ENCODE peak calls at places on chromosomes 5 and 9, in eight cellular contexts. K, R, Q, N, A, Y, G and J are unnamed samples.

GRCh38 chr5:139068060-139068459 is 130.1 kb downstream of the SIL1 start:
- DNase-seq in N (no peak), R (no peak), K (no peak), G (no peak), A (no peak), Y (no peak), Q (no peak), J (no peak)

GRCh38 chr5:31726952-31727351 is 88.0 kb downstream of the PDZD2 start:
- DNase-seq in A (no peak), G (no peak), N (no peak), Q (no peak), K (no peak), Y (no peak), R (no peak), J (no peak)

GRCh38 chr9:98328141-98328540 is 72.7 kb upstream of the TBC1D2 start:
- DNase-seq in G (no peak), K (no peak), A (no peak), Q (no peak), Y (no peak), R (no peak), N (no peak), J (no peak)

GRCh38 chr9:96294146-96294545 is 7.8 kb downstream of the HSD17B3 start:
- DNase-seq in N (no peak), A (no peak), G (no peak), R (peak; percentile 17), Q (no peak), Y (no peak), K (no peak), J (no peak)

GRCh38 chr5:56812110-56812509 is 3.2 kb upstream of the MAP3K1 start:
- DNase-seq in N (peak; percentile 29), G (no peak), Q (no peak), K (no peak), Y (peak; percentile 18), A (no peak), R (no peak), J (no peak)

GRCh38 chr5:100840769-100841168 is 62.3 kb downstream of the ST8SIA4 start:
- DNase-seq in K (no peak), A (no peak), Q (no peak), Y (peak; percentile 2), N (no peak), G (peak; percentile 48), R (no peak), J (no peak)

GRCh38 chr5:150134198-150134588 is 21.5 kb downstream of the PDGFRB start:
- DNase-seq in Y (no peak), G (no peak), K (no peak), N (no peak), A (no peak), R (no peak), Q (no peak), J (no peak)

GRCh38 chr5:168874713-168875380 is 295.7 kb upstream of the PANK3 start:
- DNase-seq in Q (no peak), A (no peak), K (no peak), Y (peak; percentile 15), R (peak; percentile 34), N (peak; percentile 5), G (no peak), J (peak; percentile 14)

GRCh38 chr9:106482733-106483132 is 380.2 kb upstream of the ZNF462 start:
- DNase-seq in Y (no peak), A (no peak), K (no peak), R (peak; percentile 21), G (peak; percentile 37), N (no peak), Q (no peak), J (peak; percentile 12)

GRCh38 chr5:17282283-17283120 is 65.1 kb downstream of the BASP1 start:
- DNase-seq in Q (no peak), K (peak; percentile 6), Y (peak; percentile 57), A (no peak), G (peak; percentile 94), R (no peak), N (no peak), J (no peak)

GRCh38 chr5:130605200-130605599 is 559.9 kb downstream of the HINT1 start:
- DNase-seq in Q (no peak), R (no peak), Y (no peak), K (no peak), G (no peak), A (no peak), N (no peak), J (peak; percentile 5)

GRCh38 chr9:4796988-4797956 is 4.5 kb downstream of the RCL1 start:
- DNase-seq in K (peak; percentile 48), Y (peak; percentile 64), A (no peak), R (peak; percentile 55), N (peak; percentile 43), Q (no peak), G (peak; percentile 52), J (peak; percentile 62)

GRCh38 chr5:149962040-149962439 is 1.5 kb downstream of the SLC26A2 start:
- DNase-seq in R (peak; percentile 80), A (no peak), Y (peak; percentile 83), K (peak; percentile 78), Q (no peak), N (peak; percentile 68), G (peak; percentile 13), J (peak; percentile 83)

GRCh38 chr9:97425992-97426336 is 14.1 kb downstream of the TDRD7 start:
- DNase-seq in R (no peak), G (no peak), K (no peak), A (no peak), N (peak; percentile 36), Q (no peak), Y (no peak), J (no peak)

GRCh38 chr5:127906562-127907204 is 176.9 kb upstream of the SLC12A2 start:
- DNase-seq in G (peak; percentile 9), A (no peak), R (no peak), N (no peak), Q (no peak), K (no peak), Y (no peak), J (no peak)

GRCh38 chr5:127910307-127910956 is 173.1 kb upstream of the SLC12A2 start:
- DNase-seq in R (no peak), G (no peak), Y (no peak), Q (no peak), N (no peak), K (no peak), A (no peak), J (peak; percentile 25)

GRCh38 chr5:127907907-127908306 is 175.7 kb upstream of the SLC12A2 start:
- DNase-seq in N (no peak), R (no peak), A (no peak), G (no peak), Y (no peak), K (no peak), Q (no peak), J (no peak)

GRCh38 chr5:127909821-127910220 is 173.7 kb upstream of the SLC12A2 start:
- DNase-seq in K (no peak), A (no peak), R (no peak), Y (no peak), Q (no peak), N (no peak), G (no peak), J (no peak)

DNA sequence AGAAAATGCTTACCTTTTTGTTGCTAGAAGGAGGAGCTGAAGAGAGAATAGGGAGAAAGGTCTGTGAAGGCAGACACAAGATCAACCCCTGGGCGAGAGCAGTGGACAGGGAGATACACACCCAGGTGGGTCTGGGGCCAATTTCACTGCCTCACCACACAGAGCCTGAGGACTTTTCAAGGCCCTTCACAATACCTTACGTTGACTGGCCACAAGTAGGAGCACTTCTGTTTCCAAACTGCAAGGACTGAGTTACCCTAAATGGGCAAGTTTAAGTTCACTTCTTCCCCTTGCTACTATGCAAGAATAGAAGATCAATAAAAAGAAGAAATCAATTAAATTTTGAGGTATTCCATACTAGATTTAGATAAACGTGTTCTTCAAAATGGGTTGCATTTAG is 174.5 kb upstream of the SLC12A2 start:
- DNase-seq in Y (peak; percentile 83), A (no peak), Q (no peak), N (peak; percentile 55), R (peak; percentile 75), K (peak; percentile 65), G (peak; percentile 71), J (peak; percentile 75)
- TF ChIP-seq CTCF in Y (peak; percentile 87), A (no peak), Q (no peak), N (peak; percentile 50), R (peak; percentile 76), K (peak; percentile 73), G (peak; percentile 64), J (peak; percentile 81)

GRCh38 chr5:159206368-159206767 is 3.0 kb downstream of the RNF145 start:
- DNase-seq in K (no peak), R (no peak), A (no peak), N (peak; percentile 7), G (no peak), Y (no peak), Q (no peak), J (no peak)

GRCh38 chr5:159207222-159207615 is 2.1 kb downstream of the RNF145 start:
- DNase-seq in G (no peak), N (no peak), K (no peak), Y (no peak), Q (no peak), A (no peak), R (no peak), J (no peak)

GRCh38 chr5:159208508-159209437 is 580 bp downstream of the RNF145 start:
- DNase-seq in R (peak; percentile 49), G (peak; percentile 38), Q (peak; percentile 46), Y (no peak), N (peak; percentile 28), A (peak; percentile 64), K (peak; percentile 46), J (peak; percentile 46)

GRCh38 chr5:159207616-159208507 is 1.5 kb downstream of the RNF145 start:
- DNase-seq in R (peak; percentile 85), Q (peak; percentile 61), A (peak; percentile 77), K (peak; percentile 75), G (peak; percentile 88), Y (peak; percentile 79), N (peak; percentile 78), J (peak; percentile 79)

GRCh38 chr5:159206818-159207217 is 2.5 kb downstream of the RNF145 start:
- DNase-seq in K (no peak), A (no peak), Y (no peak), G (no peak), N (no peak), R (no peak), Q (no peak), J (no peak)
- H3K4me3 ChIP-seq in K (peak overlapping the region; percentile 89), A (peak overlapping the region; percentile 84), Y (peak overlapping the region; percentile 88), G (peak overlapping the region; percentile 70), N (peak overlapping the region; percentile 83), R (peak overlapping the region; percentile 100), Q (no peak overlapping the region), J (peak overlapping the region; percentile 80)

GRCh38 chr9:113581865-113582697 is 118.6 kb downstream of the RGS3 start:
- DNase-seq in R (no peak), K (peak; percentile 68), Y (peak; percentile 85), Q (peak; percentile 67), N (peak; percentile 84), G (peak; percentile 99), A (peak; percentile 76), J (peak; percentile 18)
- TF ChIP-seq CTCF in R (no peak), K (peak; percentile 21), Y (peak; percentile 54), Q (no peak), N (peak; percentile 47), G (peak; percentile 64), A (peak; percentile 41), J (no peak)

DNA sequence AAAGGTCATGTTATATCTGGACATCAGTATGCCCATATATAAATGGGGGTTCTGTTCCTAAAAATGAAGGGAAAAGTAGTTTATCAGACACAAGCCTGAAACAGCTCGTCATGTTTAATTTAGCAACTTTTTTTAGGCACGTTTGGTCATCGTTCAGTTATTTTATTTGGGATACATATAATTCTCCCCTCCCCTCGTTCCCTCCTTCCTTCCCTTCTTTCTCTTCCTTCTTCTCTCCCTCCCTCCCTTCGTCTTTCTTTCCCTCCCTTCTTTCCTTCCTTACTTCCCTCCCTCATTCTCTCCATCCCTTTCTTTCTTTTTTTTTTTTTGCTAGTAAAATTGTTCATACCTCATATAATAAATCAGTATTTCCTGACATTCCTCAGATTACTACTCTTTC is 3.4 kb downstream of the PPWD1 start:
- DNase-seq in N (no peak), R (no peak), Q (no peak), K (no peak), G (no peak), Y (no peak), A (no peak), J (no peak)
- H3K4me3 ChIP-seq in N (no peak overlapping the region), R (no peak overlapping the region), Q (no peak overlapping the region), K (no peak overlapping the region), G (no peak overlapping the region), Y (no peak overlapping the region), A (no peak overlapping the region), J (no peak overlapping the region)